ENCODE peak calls at places on chromosomes 1 and 21, in eight cellular contexts. O is omental fat pad, Z is keratinocyte, N is adrenal gland, D is Calu3, M is foreskin keratinocyte, F is fibroblast of mammary gland, Q is neural crest cell. V is an unnamed sample.

GRCh38 chr1:177950506-177950905 is 19.4 kb downstream of the SEC16B start:
- DNase-seq in N (no peak), Q (no peak), D (no peak), O (no peak), M (no peak), F (no peak), Z (no peak), V (no peak)

GRCh38 chr1:9960705-9961562 is 17.7 kb downstream of the NMNAT1 start:
- DNase-seq in N (no peak), D (no peak), O (no peak), Z (no peak), M (no peak), F (peak; percentile 8), Q (no peak), V (peak; percentile 20)

GRCh38 chr1:70003509-70003908 is 201.9 kb downstream of the LRRC40 start:
- DNase-seq in Z (no peak), Q (no peak), D (no peak), N (no peak), M (no peak), F (no peak), O (no peak), V (no peak)

GRCh38 chr1:24315391-24315790 is 3.8 kb upstream of the GRHL3 start:
- DNase-seq in F (no peak), D (no peak), Q (no peak), O (no peak), M (no peak), N (no peak), Z (no peak), V (no peak)

GRCh38 chr1:178632619-178633018 is 92.4 kb upstream of the RALGPS2 start:
- DNase-seq in D (no peak), Z (no peak), F (peak; percentile 95), M (no peak), O (no peak), N (no peak), Q (no peak), V (no peak)

GRCh38 chr1:229710746-229711145 is 84.7 kb downstream of the URB2 start:
- DNase-seq in N (no peak), Z (no peak), D (no peak), F (peak; percentile 36), O (no peak), M (no peak), Q (no peak), V (no peak)

GRCh38 chr1:28516518-28516956 is 10.7 kb downstream of the RCC1 start:
- DNase-seq in O (no peak), Z (no peak), N (no peak), Q (no peak), F (peak; percentile 16), M (no peak), D (no peak), V (no peak)

GRCh38 chr1:230747886-230748800 is 955 bp downstream of the CAPN9 start:
- DNase-seq in M (no peak), F (no peak), D (no peak), Z (no peak), N (no peak), Q (no peak), O (no peak), V (no peak)

GRCh38 chr1:53739109-53739681 is at the start of gene GLIS1:
- DNase-seq in F (peak; percentile 79), Q (peak; percentile 86), N (peak; percentile 77), O (no peak), D (peak; percentile 91), M (no peak), Z (no peak), V (peak; percentile 89)

GRCh38 chr1:4529579-4530445 is 124.6 kb upstream of the AJAP1 start:
- DNase-seq in O (no peak), Z (no peak), D (no peak), N (peak; percentile 6), M (no peak), F (no peak), Q (no peak), V (no peak)

GRCh38 chr21:36065497-36066036 is 4.3 kb upstream of the CBR1 start:
- DNase-seq in Z (no peak), F (peak; percentile 80), Q (no peak), M (no peak), D (no peak), O (no peak), N (no peak), V (no peak)

GRCh38 chr1:25562101-25562927 is 18.9 kb downstream of the LDLRAP1 start:
- DNase-seq in Z (no peak), O (no peak), Q (no peak), D (no peak), M (no peak), N (no peak), F (no peak), V (no peak)

GRCh38 chr1:229433364-229434004 is 410 bp downstream of the ACTA1 start:
- DNase-seq in M (no peak), F (no peak), O (no peak), D (no peak), Z (no peak), N (no peak), Q (no peak), V (no peak)

GRCh38 chr1:40197656-40198055 is 36.5 kb downstream of the RLF start:
- DNase-seq in D (no peak), Z (no peak), Q (no peak), M (no peak), N (no peak), F (no peak), O (no peak), V (no peak)
- TF ChIP-seq CTCF in D (no peak), Z (no peak), Q (peak; percentile 34), M (peak; percentile 43), N (no peak), F (peak; percentile 32), O (no peak), V (no peak)

GRCh38 chr1:203426349-203426748 is 49.3 kb upstream of the PRELP start:
- DNase-seq in Z (no peak), M (no peak), Q (no peak), D (no peak), O (no peak), F (no peak), N (no peak), V (no peak)
- TF ChIP-seq CTCF in Z (no peak), M (no peak), Q (no peak), D (no peak), O (no peak), F (no peak), N (no peak), V (no peak)

DNA sequence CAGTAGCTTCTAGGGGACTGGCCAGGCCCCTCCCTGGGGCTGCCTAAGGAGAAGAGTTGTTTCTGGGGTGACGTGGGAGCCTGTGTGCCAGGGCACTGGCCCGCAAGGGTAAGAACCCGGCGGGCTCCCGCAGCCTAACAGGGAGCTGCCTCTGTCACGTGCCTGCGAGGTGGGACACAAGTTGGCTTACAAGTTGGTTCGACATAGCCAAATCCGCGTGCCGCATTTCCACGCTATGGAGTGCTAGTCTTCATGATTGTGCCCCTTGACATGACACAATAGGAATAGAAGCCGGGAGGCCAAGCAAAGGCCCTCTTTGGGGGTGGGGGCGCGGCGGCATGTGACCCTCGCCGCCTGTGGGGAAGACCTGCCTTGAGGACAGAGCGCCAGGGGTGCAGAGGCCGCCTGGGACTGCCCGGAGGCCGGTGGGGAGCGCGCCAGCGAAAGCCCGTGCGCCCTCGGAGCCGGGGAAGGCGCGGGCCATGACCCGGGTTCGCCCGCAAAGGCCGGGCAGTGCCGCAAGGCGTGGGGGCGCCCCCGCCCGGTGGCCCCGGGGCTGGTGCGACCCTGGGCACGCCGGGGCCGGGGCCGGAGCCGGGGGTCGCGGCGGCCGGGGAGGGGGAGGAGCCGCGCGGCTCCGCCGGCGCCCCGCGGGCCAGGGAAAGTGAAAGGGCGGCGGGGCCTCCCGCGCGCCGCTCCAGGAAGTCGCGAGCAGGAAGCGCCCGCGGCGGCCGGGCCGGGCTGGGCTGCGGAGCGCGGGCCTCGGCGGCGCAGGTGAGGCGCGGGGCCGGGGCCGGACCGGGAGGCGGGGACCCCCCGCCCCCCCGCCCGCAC is at the start of gene SLC37A1:
- DNase-seq in N (peak; percentile 74), D (peak; percentile 35), M (no peak), O (no peak), F (no peak), Q (peak; percentile 25), Z (no peak), V (no peak)
- TF ChIP-seq CTCF in N (no peak), D (no peak), M (peak; percentile 8), O (no peak), F (no peak), Q (no peak), Z (no peak), V (no peak)

GRCh38 chr21:34857874-34858273 is 189.1 kb downstream of the CLIC6 start:
- DNase-seq in Q (no peak), Z (no peak), N (no peak), F (no peak), M (no peak), O (no peak), D (no peak), V (no peak)
- TF ChIP-seq CTCF in Q (peak; percentile 40), Z (peak; percentile 28), N (no peak), F (peak; percentile 22), M (peak; percentile 31), O (no peak), D (no peak), V (no peak)

GRCh38 chr1:174949061-174949460 is 50.7 kb upstream of the CACYBP start:
- DNase-seq in Q (no peak), O (no peak), F (no peak), D (no peak), Z (no peak), M (no peak), N (no peak), V (no peak)
- TF ChIP-seq CTCF in Q (no peak), O (no peak), F (no peak), D (no peak), Z (no peak), M (no peak), N (no peak), V (no peak)

DNA sequence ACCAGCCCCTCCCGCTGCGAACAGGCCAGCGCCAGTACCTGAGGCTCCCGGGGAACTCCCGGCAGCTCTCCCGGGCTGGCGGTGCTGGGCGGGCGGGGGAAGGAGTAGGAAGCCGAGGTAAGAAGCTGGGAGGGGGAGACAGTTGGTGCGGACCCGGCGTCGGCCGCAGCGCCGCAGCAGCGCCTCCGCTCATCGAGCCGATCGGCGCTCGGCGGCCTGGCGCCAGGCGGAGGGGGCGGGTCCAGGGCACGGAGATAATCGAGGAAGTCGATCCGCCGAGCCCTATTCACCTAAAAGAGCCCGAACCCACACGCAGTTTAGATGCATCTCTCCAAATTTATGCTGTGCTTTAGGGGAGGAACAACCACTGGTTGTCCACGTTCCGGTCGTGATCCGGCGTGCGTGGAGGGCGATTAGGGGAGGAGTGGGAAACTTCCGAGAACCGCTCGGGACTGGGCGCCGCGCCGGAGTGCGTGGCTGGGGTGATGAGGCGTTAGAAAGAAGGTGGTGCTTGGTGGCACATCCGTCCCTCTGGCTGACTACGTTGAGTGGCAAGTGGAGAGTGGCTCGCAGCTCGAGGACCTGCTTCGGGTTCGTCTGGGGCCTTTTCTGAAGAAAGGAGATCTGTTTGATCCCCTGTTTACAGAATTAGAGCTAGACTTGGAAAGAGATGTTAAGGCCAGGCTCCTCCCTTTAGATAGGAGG is at the start of gene VAMP4:
- DNase-seq in O (peak; percentile 55), Z (no peak), M (peak; percentile 62), F (peak; percentile 75), Q (peak; percentile 70), N (peak; percentile 93), D (peak; percentile 89), V (peak; percentile 89)
- TF ChIP-seq CTCF in O (no peak), Z (no peak), M (no peak), F (no peak), Q (no peak), N (peak; percentile 25), D (no peak), V (no peak)

V was measured in BE2C.